ENCODE peak calls at places on chromosomes 16 and 17, in five cellular contexts. T is Right ventricle myocardium superior, N is body of pancreas, G is right lobe of liver, Y is psoas muscle. O is an unnamed sample.

GRCh38 chr17:14047591-14047990 is 21.7 kb upstream of the COX10 start:
- DNase-seq in T (no peak), N (no peak), G (no peak), Y (no peak), O (no peak)

GRCh38 chr16:22979038-22979437 is 165.1 kb downstream of the HS3ST2 start:
- DNase-seq in T (no peak), N (no peak), G (no peak), Y (no peak), O (no peak)

GRCh38 chr17:50533720-50534148 is 1.2 kb downstream of the EPN3 start:
- DNase-seq in T (peak; percentile 89), N (peak; percentile 85), G (peak; percentile 71), Y (peak; percentile 56), O (no peak)

GRCh38 chr17:55730380-55730779 is 7.7 kb upstream of the TMEM100 start:
- DNase-seq in T (no peak), N (no peak), G (no peak), Y (no peak), O (no peak)

GRCh38 chr17:63961355-63962207 is 11.1 kb downstream of the SCN4A start:
- DNase-seq in T (peak; percentile 79), N (peak; percentile 61), G (peak; percentile 84), Y (peak; percentile 83), O (peak; percentile 59)

GRCh38 chr17:55812323-55812722 is 61.5 kb downstream of the PCTP start:
- DNase-seq in T (no peak), N (no peak), G (no peak), Y (no peak), O (no peak)

GRCh38 chr16:55478827-55479559 is at the start of gene MMP2:
- DNase-seq in T (peak; percentile 88), N (peak; percentile 45), G (no peak), Y (peak; percentile 80), O (peak; percentile 64)

GRCh38 chr16:89431158-89431584 is 59.2 kb downstream of the ANKRD11 start:
- DNase-seq in T (no peak), N (peak; percentile 43), G (peak; percentile 65), Y (peak; percentile 42), O (no peak)

GRCh38 chr16:77843412-77843811 is 55.0 kb downstream of the VAT1L start:
- DNase-seq in T (no peak), N (no peak), G (no peak), Y (no peak), O (no peak)

GRCh38 chr17:48550313-48551205 is 5.7 kb upstream of the HOXB2 start:
- DNase-seq in T (no peak), N (no peak), G (no peak), Y (no peak), O (no peak)

GRCh38 chr17:80709090-80709695 is 164.6 kb downstream of the RPTOR start:
- DNase-seq in T (no peak), N (no peak), G (no peak), Y (no peak), O (no peak)

GRCh38 chr17:17758443-17758842 is 77.2 kb downstream of the RAI1 start:
- DNase-seq in T (no peak), N (no peak), G (no peak), Y (no peak), O (no peak)

GRCh38 chr17:67246648-67247415 is 1.8 kb upstream of the HELZ start:
- DNase-seq in T (no peak), N (peak; percentile 79), G (peak; percentile 63), Y (peak; percentile 25), O (peak; percentile 45)

GRCh38 chr16:58507963-58508670 is 7.2 kb upstream of the SETD6 start:
- DNase-seq in T (no peak), N (no peak), G (no peak), Y (no peak), O (no peak)

GRCh38 chr16:78973041-78973440 is 627.5 kb downstream of the MAF start:
- DNase-seq in T (no peak), N (no peak), G (no peak), Y (no peak), O (no peak)

O was measured in dermis blood vessel endothelial cell.